ENCODE peak calls at places on chromosome 13, in four cellular contexts. F, U, Q and I are unnamed samples.
A peak's percentile ranks its signal among the peaks of the same experiment; 100 is the strongest.

GRCh38 chr13:27372896-27373295 is 51.5 kb upstream of the GTF3A start:
- DNase-seq in F (no peak), Q (peak; percentile 16), U (peak; percentile 80), I (no peak)

GRCh38 chr13:44668707-44669106 is 92.6 kb upstream of the TSC22D1 start:
- DNase-seq in F (no peak), Q (peak; percentile 86), U (no peak), I (no peak)

GRCh38 chr13:75512253-75512652 is 25.4 kb downstream of the COMMD6 start:
- DNase-seq in U (no peak), F (no peak), Q (no peak), I (no peak)

GRCh38 chr13:77691871-77692270 is 5.6 kb upstream of the SLAIN1 start:
- DNase-seq in F (no peak), U (no peak), Q (no peak), I (no peak)

GRCh38 chr13:112545866-112546265 is 42.1 kb downstream of the TUBGCP3 start:
- DNase-seq in Q (peak; percentile 92), U (no peak), F (no peak), I (no peak)

GRCh38 chr13:32938907-32939306 is 77.3 kb upstream of the KL start:
- DNase-seq in Q (peak; percentile 61), U (no peak), F (no peak), I (no peak)

GRCh38 chr13:24613755-24614154 is 66.5 kb upstream of the ATP12A start:
- DNase-seq in U (no peak), F (no peak), Q (no peak), I (no peak)

GRCh38 chr13:75610466-75610865 is 25.7 kb upstream of the LMO7 start:
- DNase-seq in Q (no peak), U (no peak), F (no peak), I (no peak)

GRCh38 chr13:80988752-80989151 is 647.8 kb upstream of the SPRY2 start:
- DNase-seq in Q (no peak), F (no peak), U (no peak), I (no peak)

GRCh38 chr13:60311527-60311926 is 85.5 kb upstream of the TDRD3 start:
- DNase-seq in F (no peak), Q (no peak), U (no peak), I (no peak)

GRCh38 chr13:96091932-96092253 is 2.0 kb downstream of the HS6ST3 start:
- DNase-seq in Q (no peak), F (no peak), U (no peak), I (no peak)

GRCh38 chr13:26253787-26254582 is at the start of gene CDK8:
- DNase-seq in U (peak; percentile 88), Q (peak; percentile 87), F (peak; percentile 94), I (peak; percentile 92)
- TF ChIP-seq POLR2A in U (no peak), Q (peak; percentile 37), F (peak; percentile 60), I (peak; percentile 85)

GRCh38 chr13:43054803-43055802 is 31.7 kb downstream of the DNAJC15 start:
- DNase-seq in Q (peak; percentile 87), F (peak; percentile 34), U (no peak), I (peak; percentile 60)
- H3K4me3 ChIP-seq in Q (peak overlapping the region; percentile 54), F (peak overlapping the region; percentile 55), U (peak overlapping the region; percentile 39), I (peak overlapping the region; percentile 25)

DNA sequence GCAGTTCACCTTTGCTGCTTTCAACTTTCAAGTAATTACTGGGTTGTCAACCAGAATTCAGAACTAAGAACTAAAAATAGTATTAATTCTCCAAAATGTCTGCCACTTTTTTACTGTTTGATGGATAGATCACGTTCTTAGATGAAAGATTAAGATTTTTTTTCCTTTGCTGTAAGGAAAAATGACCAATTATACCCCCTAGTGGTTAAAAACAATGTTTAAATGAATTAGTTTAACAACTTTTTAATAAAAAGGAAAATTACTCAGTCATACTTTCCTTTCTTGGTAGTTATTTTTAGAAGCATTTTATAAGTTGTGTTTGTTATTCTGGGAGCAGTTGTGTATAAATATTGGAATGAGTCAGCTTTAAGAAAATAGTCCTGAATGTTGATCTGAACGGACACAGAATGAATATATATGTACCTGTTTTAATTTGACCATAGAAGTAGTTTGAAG is 4.6 kb downstream of the TM9SF2 start:
- DNase-seq in U (no peak), Q (peak; percentile 63), F (no peak), I (no peak)
- TF ChIP-seq CTCF in U (no peak), Q (peak; percentile 46), F (peak; percentile 55), I (peak; percentile 35)

DNA sequence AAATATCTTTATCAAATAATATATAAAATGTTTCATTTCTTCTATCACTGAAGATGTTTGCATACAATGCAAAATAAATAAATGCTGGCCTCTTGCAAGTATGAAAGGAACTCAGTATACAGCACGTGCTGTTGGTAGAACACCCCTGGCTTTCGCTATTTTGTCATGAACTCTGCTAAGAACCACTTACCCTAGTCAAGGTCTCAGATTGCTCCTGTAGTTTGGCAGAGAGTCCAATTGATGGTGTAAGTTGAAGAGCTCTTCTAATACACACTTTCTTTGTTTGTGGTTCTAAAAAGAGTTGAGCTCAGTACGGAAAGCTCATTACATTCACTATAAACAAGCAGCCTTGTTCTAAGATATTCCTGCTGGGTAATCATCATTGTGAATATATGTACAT is 1258.9 kb downstream of the EFNB2 start:
- DNase-seq in U (no peak), Q (no peak), F (no peak), I (no peak)
- TF ChIP-seq POLR2A in U (no peak), Q (no peak), F (no peak), I (no peak)

DNA sequence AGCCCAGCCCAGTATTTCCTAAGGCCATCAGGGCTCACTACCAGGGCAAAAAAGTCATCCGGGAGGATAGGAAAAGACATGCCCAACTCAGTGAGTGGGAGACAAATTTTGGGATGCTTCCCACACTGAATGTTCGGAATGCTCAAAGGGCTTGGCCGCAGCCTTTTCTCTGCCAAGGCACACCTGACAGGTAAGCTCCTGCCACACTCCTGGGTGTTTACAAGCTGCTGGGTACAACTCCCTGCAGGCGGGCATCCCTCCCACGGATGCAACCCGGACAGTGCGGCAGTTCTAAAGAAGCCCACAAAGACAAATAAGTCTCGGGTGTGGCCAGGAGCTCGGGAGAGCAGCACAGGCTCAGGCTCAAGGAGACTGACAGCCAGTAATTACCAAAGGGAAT is 28.1 kb downstream of the SLC7A1 start:
- DNase-seq in Q (no peak), F (no peak), U (no peak), I (no peak)
- H3K4me3 ChIP-seq in Q (no peak overlapping the region), F (no peak overlapping the region), U (no peak overlapping the region), I (no peak overlapping the region)

GRCh38 chr13:71285700-71286099 is 581.3 kb downstream of the DACH1 start:
- DNase-seq in F (no peak), U (no peak), Q (no peak), I (no peak)
- TF ChIP-seq CTCF in F (no peak), U (no peak), Q (no peak), I (no peak)

GRCh38 chr13:50692396-50692915 is 151.0 kb downstream of the DLEU7 start:
- DNase-seq in Q (no peak), F (no peak), U (no peak), I (no peak)
- TF ChIP-seq POLR2A in Q (no peak), F (no peak), U (no peak), I (no peak)